ENCODE peak calls at places on chromosomes 13 and 19, in four cellular contexts. G is HS-5, P is EH, U is astrocyte. O is an unnamed sample.

GRCh38 chr19:31312629-31313244 is 36.5 kb downstream of the TSHZ3 start:
- DNase-seq in U (no peak), P (no peak), G (no peak), O (no peak)

GRCh38 chr19:6995054-6995453 is 26.2 kb downstream of the MBD3L2B start:
- DNase-seq in U (no peak), P (no peak), G (no peak), O (no peak)

GRCh38 chr13:44078806-44079378 is 199.2 kb downstream of the LACC1 start:
- DNase-seq in P (no peak), G (no peak), U (no peak), O (peak)

GRCh38 chr13:72875233-72875632 is 93.3 kb downstream of the PIBF1 start:
- DNase-seq in P (peak), G (no peak), U (peak), O (no peak)

GRCh38 chr13:49140910-49141611 is 79.1 kb upstream of the MLNR start:
- DNase-seq in U (no peak), P (no peak), G (no peak), O (no peak)

GRCh38 chr19:10193666-10194499 is 870 bp downstream of the DNMT1 start:
- DNase-seq in U (peak), P (peak), G (peak), O (no peak)

GRCh38 chr13:107712145-107712544 is 503.2 kb downstream of the LIG4 start:
- DNase-seq in G (no peak), U (no peak), P (no peak), O (no peak)

GRCh38 chr19:24069907-24070657 is 16.9 kb upstream of the ZNF254 start:
- DNase-seq in U (peak), G (no peak), P (no peak), O (no peak)

GRCh38 chr13:60370343-60370742 is 26.7 kb upstream of the TDRD3 start:
- DNase-seq in G (no peak), P (no peak), U (no peak), O (no peak)

GRCh38 chr19:20278342-20278741 is 111.3 kb downstream of the ZNF486 start:
- DNase-seq in P (no peak), G (no peak), U (peak), O (no peak)

GRCh38 chr19:58367698-58368454 is 5.3 kb upstream of the ZNF497 start:
- DNase-seq in G (no peak), U (no peak), P (no peak), O (no peak)

GRCh38 chr13:26502826-26503225 is 54.7 kb upstream of the WASF3 start:
- DNase-seq in G (no peak), U (peak), P (peak), O (no peak)

GRCh38 chr13:66489172-66489571 is 741.0 kb downstream of the PCDH9 start:
- DNase-seq in P (no peak), U (no peak), G (no peak), O (no peak)

GRCh38 chr19:31838163-31838798 is 489.0 kb upstream of the TSHZ3 start:
- DNase-seq in U (peak), P (no peak), G (no peak), O (no peak)

GRCh38 chr19:50817941-50818858 is 5.4 kb downstream of the KLK1 start:
- DNase-seq in P (peak), U (no peak), G (no peak), O (no peak)

GRCh38 chr13:113075711-113076110 is 29.9 kb upstream of the F7 start:
- DNase-seq in P (no peak), U (no peak), G (no peak), O (no peak)

GRCh38 chr13:98567140-98567539 is 9.8 kb downstream of the STK24 start:
- DNase-seq in U (no peak), P (no peak), G (no peak), O (no peak)

GRCh38 chr13:97279913-97280312 is 57.8 kb downstream of the MBNL2 start:
- DNase-seq in P (peak), G (no peak), U (peak), O (no peak)

GRCh38 chr13:111897846-111898215 is 169.1 kb upstream of the SOX1 start:
- DNase-seq in G (no peak), P (no peak), U (no peak), O (no peak)

GRCh38 chr13:32737679-32738078 is 151.4 kb downstream of the PDS5B start:
- DNase-seq in U (no peak), P (no peak), G (no peak), O (no peak)